ENCODE peak calls at places on chromosome 14, in ten cellular contexts. M, B, O, Z, K, Q, N, S, J and C are unnamed samples.
A peak's percentile ranks its signal among the peaks of the same experiment; 100 is the strongest.

GRCh38 chr14:75094896-75095295 is 25.5 kb downstream of the ZC2HC1C start:
- DNase-seq in M (no peak), B (no peak), O (no peak), Z (no peak), K (no peak), Q (no peak), N (no peak), S (no peak), J (no peak), C (no peak)

GRCh38 chr14:58572092-58572853 is 65.5 kb upstream of the DACT1 start:
- DNase-seq in M (peak; percentile 9), B (peak; percentile 35), O (no peak), Z (no peak), K (no peak), Q (no peak), N (no peak), S (no peak), J (no peak), C (no peak)

GRCh38 chr14:67618617-67619063 is 1.1 kb upstream of the ARG2 start:
- DNase-seq in M (peak; percentile 92), B (peak; percentile 88), O (peak; percentile 67), Z (peak; percentile 56), K (no peak), Q (no peak), N (no peak), S (peak; percentile 61), J (no peak), C (no peak)

GRCh38 chr14:82537831-82538230 is 1004.2 kb upstream of the SEL1L start:
- DNase-seq in M (no peak), B (no peak), O (no peak), Z (no peak), K (no peak), Q (no peak), N (no peak), S (no peak), J (no peak), C (no peak)

GRCh38 chr14:41570415-41571155 is 36.1 kb upstream of the LRFN5 start:
- DNase-seq in M (no peak), B (no peak), O (no peak), Z (peak; percentile 29), K (no peak), Q (no peak), N (no peak), S (no peak), J (no peak), C (no peak)

GRCh38 chr14:104602315-104602932 is 2.1 kb downstream of the TMEM179 start:
- DNase-seq in M (no peak), B (no peak), O (peak; percentile 14), Z (no peak), K (no peak), Q (no peak), N (no peak), S (no peak), J (no peak), C (peak; percentile 54)

GRCh38 chr14:102111101-102111500 is 24.3 kb upstream of the HSP90AA1 start:
- DNase-seq in M (no peak), B (no peak), O (no peak), Z (no peak), K (no peak), Q (no peak), N (no peak), S (no peak), J (no peak), C (no peak)

GRCh38 chr14:26730929-26731618 is 133.2 kb upstream of the NOVA1 start:
- DNase-seq in M (peak; percentile 42), B (peak; percentile 53), O (peak; percentile 15), Z (no peak), K (no peak), Q (no peak), N (no peak), S (no peak), J (no peak), C (no peak)

GRCh38 chr14:39956372-39956771 is 524.1 kb upstream of the FBXO33 start:
- DNase-seq in M (no peak), B (no peak), O (no peak), Z (peak; percentile 6), K (no peak), Q (no peak), N (no peak), S (no peak), J (no peak), C (no peak)

GRCh38 chr14:39957987-39958386 is 525.8 kb upstream of the FBXO33 start:
- DNase-seq in M (no peak), B (no peak), O (no peak), Z (no peak), K (no peak), Q (no peak), N (no peak), S (no peak), J (no peak), C (no peak)

DNA sequence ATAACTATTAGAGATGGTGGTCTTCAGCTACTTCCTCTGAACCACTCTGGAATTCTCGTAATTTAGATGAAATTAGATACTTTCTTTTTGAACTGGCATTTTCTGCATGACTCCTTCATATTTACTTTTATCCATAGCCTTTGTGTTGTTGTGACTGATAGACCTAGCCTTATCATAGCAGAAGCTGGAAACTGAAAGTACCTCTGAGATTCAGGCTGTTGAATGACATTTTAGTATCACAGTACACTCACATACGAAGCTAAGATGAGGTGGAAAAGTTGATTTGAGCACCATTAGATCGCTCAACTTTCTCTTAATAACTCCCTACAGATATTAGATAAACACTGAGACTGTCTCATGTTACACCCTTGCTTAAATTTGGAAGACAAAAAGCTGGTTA is 525.1 kb upstream of the FBXO33 start:
- DNase-seq in M (no peak), B (no peak), O (no peak), Z (peak; percentile 26), K (no peak), Q (no peak), N (no peak), S (peak; percentile 14), J (no peak), C (no peak)
- TF ChIP-seq CTCF in M (no peak), B (no peak), O (no peak), Z (no peak), K (no peak), Q (no peak), N (no peak), S (no peak), J (no peak), C (no peak)

DNA sequence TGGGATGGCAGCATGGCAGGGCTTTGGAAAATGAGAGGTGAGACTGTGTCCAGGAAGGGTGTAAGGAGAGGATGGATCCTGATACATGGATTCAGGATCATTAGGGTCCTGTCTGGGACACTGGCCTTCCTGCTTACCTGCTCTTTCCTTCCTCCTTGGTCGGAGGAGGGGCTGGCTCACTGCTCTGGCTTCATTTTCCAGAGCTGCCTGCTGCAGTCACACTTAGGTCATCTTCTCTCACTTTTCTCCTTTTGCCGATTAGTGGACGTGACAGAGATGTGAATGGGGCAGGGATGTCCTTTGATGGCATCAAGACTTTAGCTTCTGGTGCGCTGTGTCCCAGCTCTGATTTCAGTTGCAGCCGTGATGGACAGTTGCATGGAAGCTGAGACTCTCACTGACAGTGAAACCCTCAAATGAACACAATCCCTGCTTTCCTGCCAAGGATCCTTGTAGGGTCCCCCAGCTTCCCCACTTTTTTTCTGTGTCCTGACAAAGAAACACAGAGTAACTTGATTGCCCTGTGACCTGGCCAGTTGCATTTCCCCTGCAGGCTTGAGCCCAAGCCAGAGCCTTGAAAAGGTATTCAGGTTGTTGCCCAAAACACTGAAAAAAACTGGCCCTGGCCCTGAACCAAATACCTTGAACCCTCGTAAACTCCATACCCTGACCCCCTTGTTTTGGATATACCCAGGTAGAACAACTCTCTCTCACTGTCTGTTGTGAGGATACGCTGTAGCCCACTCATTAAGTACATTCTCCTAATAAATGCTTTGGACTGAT is 756 bp upstream of the CIDEB start:
- DNase-seq in M (no peak), B (no peak), O (no peak), Z (no peak), K (no peak), Q (no peak), N (no peak), S (no peak), J (peak; percentile 3), C (no peak)
- TF ChIP-seq CTCF in M (no peak), B (no peak), O (no peak), Z (no peak), K (peak; percentile 32), Q (no peak), N (peak; percentile 22), S (peak; percentile 9), J (no peak), C (peak; percentile 35)

GRCh38 chr14:93107383-93107782 is 8.3 kb downstream of the ITPK1 start:
- DNase-seq in M (no peak), B (no peak), O (no peak), Z (no peak), K (no peak), Q (no peak), N (no peak), S (no peak), J (no peak), C (no peak)

GRCh38 chr14:93103392-93104080 is 12.2 kb downstream of the ITPK1 start:
- DNase-seq in M (no peak), B (no peak), O (peak; percentile 9), Z (peak; percentile 74), K (no peak), Q (no peak), N (no peak), S (peak; percentile 80), J (peak; percentile 81), C (no peak)

GRCh38 chr14:93105362-93105761 is 10.4 kb downstream of the ITPK1 start:
- DNase-seq in M (peak; percentile 71), B (peak; percentile 85), O (no peak), Z (no peak), K (no peak), Q (no peak), N (no peak), S (no peak), J (peak; percentile 85), C (no peak)

GRCh38 chr14:93106541-93107156 is 9.1 kb downstream of the ITPK1 start:
- DNase-seq in M (no peak), B (no peak), O (no peak), Z (no peak), K (no peak), Q (no peak), N (no peak), S (no peak), J (no peak), C (no peak)

GRCh38 chr14:93104961-93105360 is 10.8 kb downstream of the ITPK1 start:
- DNase-seq in M (no peak), B (no peak), O (no peak), Z (no peak), K (no peak), Q (no peak), N (no peak), S (no peak), J (no peak), C (no peak)
- TF ChIP-seq CTCF in M (no peak), B (no peak), O (no peak), Z (no peak), K (no peak), Q (no peak), N (no peak), S (no peak), J (no peak), C (no peak)

GRCh38 chr14:50061664-50062437 is 54.5 kb downstream of the VCPKMT start:
- DNase-seq in M (peak; percentile 40), B (peak; percentile 41), O (peak; percentile 83), Z (no peak), K (no peak), Q (peak; percentile 27), N (no peak), S (peak; percentile 75), J (no peak), C (no peak)

GRCh38 chr14:50059773-50060629 is 56.4 kb downstream of the VCPKMT start:
- DNase-seq in M (no peak), B (no peak), O (no peak), Z (no peak), K (no peak), Q (no peak), N (no peak), S (no peak), J (no peak), C (no peak)

GRCh38 chr14:50063876-50064420 is 52.4 kb downstream of the VCPKMT start:
- DNase-seq in M (no peak), B (no peak), O (no peak), Z (no peak), K (no peak), Q (no peak), N (no peak), S (no peak), J (no peak), C (no peak)

GRCh38 chr14:50062438-50063039 is 53.8 kb downstream of the VCPKMT start:
- DNase-seq in M (peak; percentile 74), B (peak; percentile 77), O (peak; percentile 55), Z (no peak), K (peak; percentile 66), Q (peak; percentile 33), N (no peak), S (peak; percentile 70), J (no peak), C (no peak)

GRCh38 chr14:50060871-50061663 is 55.3 kb downstream of the VCPKMT start:
- DNase-seq in M (peak; percentile 95), B (peak; percentile 96), O (peak; percentile 66), Z (no peak), K (peak; percentile 58), Q (no peak), N (no peak), S (peak; percentile 46), J (no peak), C (no peak)
- TF ChIP-seq CTCF in M (peak; percentile 22), B (peak; percentile 28), O (peak; percentile 34), Z (no peak), K (peak; percentile 48), Q (peak; percentile 46), N (peak; percentile 12), S (no peak), J (peak; percentile 11), C (peak; percentile 68)